ENCODE peak calls at places on chromosomes 16 and 17, in six cellular contexts. One of them, this sample, is unnamed.

GRCh38 chr17:63525190-63525946 is 2.2 kb downstream of the KCNH6 start:
- DNase-seq in epithelial cell of esophagus: no peak
- DNase-seq in endothelial cell: no peak
- DNase-seq in T-helper 1 cell: no peak
- DNase-seq in fibroblast of lung: no peak
- DNase-seq in lower leg skin: no peak
- DNase-seq in this sample: no peak

GRCh38 chr17:81248649-81249048 is 9.5 kb downstream of the NDUFAF8 start:
- DNase-seq in epithelial cell of esophagus: no peak
- DNase-seq in endothelial cell: no peak
- DNase-seq in T-helper 1 cell: no peak
- DNase-seq in fibroblast of lung: no peak
- DNase-seq in lower leg skin: no peak
- DNase-seq in this sample: peak; percentile 71

GRCh38 chr16:58638148-58639036 is 8.8 kb upstream of the CNOT1 start:
- DNase-seq in epithelial cell of esophagus: peak; percentile 90
- DNase-seq in endothelial cell: peak; percentile 12
- DNase-seq in T-helper 1 cell: no peak
- DNase-seq in fibroblast of lung: peak; percentile 87
- DNase-seq in lower leg skin: peak; percentile 40
- DNase-seq in this sample: no peak

GRCh38 chr17:80751460-80752368 is 207.1 kb downstream of the RPTOR start:
- DNase-seq in epithelial cell of esophagus: no peak
- DNase-seq in endothelial cell: no peak
- DNase-seq in T-helper 1 cell: no peak
- DNase-seq in fibroblast of lung: peak; percentile 49
- DNase-seq in lower leg skin: peak; percentile 82
- DNase-seq in this sample: no peak

GRCh38 chr16:75224683-75225082 is 5.9 kb downstream of the CTRB1 start:
- DNase-seq in epithelial cell of esophagus: no peak
- DNase-seq in endothelial cell: no peak
- DNase-seq in T-helper 1 cell: no peak
- DNase-seq in fibroblast of lung: no peak
- DNase-seq in lower leg skin: no peak
- DNase-seq in this sample: no peak

GRCh38 chr17:17440938-17441730 is 35.7 kb upstream of the MED9 start:
- DNase-seq in epithelial cell of esophagus: no peak
- DNase-seq in endothelial cell: no peak
- DNase-seq in T-helper 1 cell: no peak
- DNase-seq in fibroblast of lung: no peak
- DNase-seq in lower leg skin: no peak
- DNase-seq in this sample: no peak

GRCh38 chr16:50274771-50275415 is 8.5 kb downstream of the ADCY7 start:
- DNase-seq in epithelial cell of esophagus: no peak
- DNase-seq in endothelial cell: no peak
- DNase-seq in T-helper 1 cell: no peak
- DNase-seq in fibroblast of lung: no peak
- DNase-seq in lower leg skin: no peak
- DNase-seq in this sample: peak; percentile 32

GRCh38 chr16:87200637-87201036 is 116.6 kb downstream of the C16orf95 start:
- DNase-seq in epithelial cell of esophagus: no peak
- DNase-seq in endothelial cell: no peak
- DNase-seq in T-helper 1 cell: no peak
- DNase-seq in fibroblast of lung: no peak
- DNase-seq in lower leg skin: no peak
- DNase-seq in this sample: no peak

GRCh38 chr17:36937961-36938565 is 788 bp downstream of the LHX1 start:
- DNase-seq in epithelial cell of esophagus: peak; percentile 42
- DNase-seq in endothelial cell: no peak
- DNase-seq in T-helper 1 cell: no peak
- DNase-seq in fibroblast of lung: peak; percentile 26
- DNase-seq in lower leg skin: no peak
- DNase-seq in this sample: no peak

GRCh38 chr17:83194761-83195329 is 115.4 kb downstream of the METRNL start:
- DNase-seq in epithelial cell of esophagus: no peak
- DNase-seq in endothelial cell: no peak
- DNase-seq in T-helper 1 cell: no peak
- DNase-seq in fibroblast of lung: no peak
- DNase-seq in lower leg skin: peak; percentile 28
- DNase-seq in this sample: peak; percentile 34

GRCh38 chr16:2838928-2839327 is 8.8 kb downstream of the ZG16B start:
- DNase-seq in epithelial cell of esophagus: peak; percentile 78
- DNase-seq in endothelial cell: peak; percentile 77
- DNase-seq in T-helper 1 cell: peak; percentile 46
- DNase-seq in fibroblast of lung: peak; percentile 70
- DNase-seq in lower leg skin: no peak
- DNase-seq in this sample: peak; percentile 64

GRCh38 chr17:5531019-5531418 is 44.7 kb downstream of the MIS12 start:
- DNase-seq in epithelial cell of esophagus: no peak
- DNase-seq in endothelial cell: no peak
- DNase-seq in T-helper 1 cell: no peak
- DNase-seq in fibroblast of lung: no peak
- DNase-seq in lower leg skin: no peak
- DNase-seq in this sample: no peak

GRCh38 chr16:84483882-84484565 is 20.4 kb downstream of the MEAK7 start:
- DNase-seq in epithelial cell of esophagus: no peak
- DNase-seq in endothelial cell: no peak
- DNase-seq in T-helper 1 cell: no peak
- DNase-seq in fibroblast of lung: no peak
- DNase-seq in lower leg skin: no peak
- DNase-seq in this sample: no peak

GRCh38 chr16:88870608-88871348 is 4.3 kb upstream of the PABPN1L start:
- DNase-seq in epithelial cell of esophagus: no peak
- DNase-seq in endothelial cell: no peak
- DNase-seq in T-helper 1 cell: no peak
- DNase-seq in fibroblast of lung: no peak
- DNase-seq in lower leg skin: no peak
- DNase-seq in this sample: no peak

GRCh38 chr17:44352922-44353655 is 8.0 kb downstream of the GRN start:
- DNase-seq in epithelial cell of esophagus: no peak
- DNase-seq in endothelial cell: no peak
- DNase-seq in T-helper 1 cell: no peak
- DNase-seq in fibroblast of lung: no peak
- DNase-seq in lower leg skin: no peak
- DNase-seq in this sample: peak; percentile 36

GRCh38 chr17:27049104-27049784 is 244.7 kb upstream of the WSB1 start:
- DNase-seq in epithelial cell of esophagus: peak; percentile 23
- DNase-seq in endothelial cell: no peak
- DNase-seq in T-helper 1 cell: no peak
- DNase-seq in fibroblast of lung: no peak
- DNase-seq in lower leg skin: no peak
- DNase-seq in this sample: no peak

GRCh38 chr17:266701-267656 is 85.5 kb upstream of the DOC2B start:
- DNase-seq in epithelial cell of esophagus: no peak
- DNase-seq in endothelial cell: no peak
- DNase-seq in T-helper 1 cell: no peak
- DNase-seq in fibroblast of lung: no peak
- DNase-seq in lower leg skin: no peak
- DNase-seq in this sample: peak; percentile 38

GRCh38 chr16:67460168-67460567 is 20.8 kb downstream of the ATP6V0D1 start:
- DNase-seq in epithelial cell of esophagus: no peak
- DNase-seq in endothelial cell: no peak
- DNase-seq in T-helper 1 cell: no peak
- DNase-seq in fibroblast of lung: no peak
- DNase-seq in lower leg skin: no peak
- DNase-seq in this sample: no peak

This sample was measured in left lung.